ENCODE peak calls at places on chromosomes 11 and 22, in four cellular contexts. R, E, O and V are unnamed samples.

GRCh38 chr22:50523458-50523805 is 2.0 kb downstream of the SCO2 start:
- DNase-seq in E (no peak), O (no peak), R (no peak), V (no peak)

GRCh38 chr11:95849087-95849825 is 59.0 kb downstream of the CEP57 start:
- DNase-seq in R (peak), O (peak), E (peak), V (peak)

GRCh38 chr11:114132427-114132826 is 72.9 kb downstream of the ZBTB16 start:
- DNase-seq in R (no peak), O (no peak), E (no peak), V (no peak)

GRCh38 chr11:8917157-8917820 is 6.3 kb downstream of the AKIP1 start:
- DNase-seq in E (no peak), R (no peak), O (peak), V (peak)

GRCh38 chr11:70203749-70204465 is 811 bp downstream of the FADD start:
- DNase-seq in E (peak), R (peak), O (peak), V (peak)

GRCh38 chr11:42974510-42974909 is 337.3 kb upstream of the API5 start:
- DNase-seq in R (no peak), O (no peak), E (no peak), V (no peak)

GRCh38 chr11:32752001-32752400 is 42.5 kb downstream of the CCDC73 start:
- DNase-seq in R (no peak), E (no peak), O (no peak), V (no peak)

GRCh38 chr22:37636186-37636948 is 3.1 kb upstream of the SH3BP1 start:
- DNase-seq in E (no peak), O (no peak), R (no peak), V (peak)

GRCh38 chr11:46327829-46328228 is 19.4 kb upstream of the DGKZ start:
- DNase-seq in O (no peak), R (no peak), E (no peak), V (no peak)

GRCh38 chr11:2770556-2771301 is 70.9 kb upstream of the KCNQ1OT1 start:
- DNase-seq in E (no peak), O (no peak), R (no peak), V (no peak)

GRCh38 chr11:44014968-44015623 is 32.7 kb upstream of the ACCSL start:
- DNase-seq in E (no peak), O (no peak), R (no peak), V (peak)

GRCh38 chr11:92628401-92629292 is 340.8 kb upstream of the MTNR1B start:
- DNase-seq in O (no peak), E (no peak), R (no peak), V (peak)

GRCh38 chr22:37848587-37849088 is 581 bp upstream of the EIF3L start:
- DNase-seq in E (peak), O (peak), R (no peak), V (peak)

GRCh38 chr11:40602866-40603578 is 856.4 kb downstream of the LRRC4C start:
- DNase-seq in E (no peak), O (no peak), R (no peak), V (no peak)

GRCh38 chr11:10405858-10406592 is 49.0 kb upstream of the AMPD3 start:
- DNase-seq in O (peak), E (peak), R (peak), V (peak)

GRCh38 chr11:101721270-101721669 is 137.5 kb upstream of the TRPC6 start:
- DNase-seq in R (no peak), E (no peak), O (no peak), V (peak)

GRCh38 chr11:133966147-133966546 is 9.4 kb upstream of the IGSF9B start:
- DNase-seq in O (no peak), R (no peak), E (no peak), V (no peak)

GRCh38 chr11:93225642-93226041 is 27.9 kb upstream of the SLC36A4 start:
- DNase-seq in E (peak), R (peak), O (no peak), V (peak)

GRCh38 chr22:20258584-20259335 is 9.4 kb downstream of the RTN4R start:
- DNase-seq in E (peak), O (no peak), R (no peak), V (no peak)

GRCh38 chr11:115391598-115391997 is 112.6 kb downstream of the CADM1 start:
- DNase-seq in O (no peak), R (no peak), E (no peak), V (peak)

GRCh38 chr11:33657757-33658156 is 42.9 kb downstream of the C11orf91 start:
- DNase-seq in R (no peak), E (no peak), O (no peak), V (no peak)

GRCh38 chr11:38594881-38595280 is 1996.8 kb upstream of the RAG2 start:
- DNase-seq in R (no peak), O (no peak), E (peak), V (no peak)

GRCh38 chr11:128711136-128711535 is 17.3 kb downstream of the FLI1 start:
- DNase-seq in O (no peak), E (no peak), R (no peak), V (peak)

GRCh38 chr22:32352681-32353080 is 5.0 kb upstream of the RFPL3 start:
- DNase-seq in E (no peak), R (no peak), O (no peak), V (no peak)

GRCh38 chr11:15258433-15259350 is 144.0 kb downstream of the INSC start:
- DNase-seq in R (peak), E (no peak), O (peak), V (peak)

GRCh38 chr11:78050964-78051831 is 12.5 kb upstream of the THRSP start:
- DNase-seq in E (peak), R (no peak), O (peak), V (peak)

GRCh38 chr11:134341805-134342571 is 10.2 kb downstream of the GLB1L2 start:
- DNase-seq in R (no peak), E (no peak), O (no peak), V (no peak)

GRCh38 chr11:116503216-116504160 is 269.3 kb downstream of the BUD13 start:
- DNase-seq in R (no peak), O (no peak), E (no peak), V (no peak)

GRCh38 chr11:96964661-96965060 is 574.8 kb downstream of the JRKL start:
- DNase-seq in R (no peak), E (no peak), O (peak), V (no peak)

GRCh38 chr22:36763576-36763975 is 12.3 kb downstream of the IFT27 start:
- DNase-seq in R (no peak), E (no peak), O (no peak), V (no peak)

GRCh38 chr11:102007567-102008437 is 39.4 kb upstream of the CFAP300 start:
- DNase-seq in O (peak), R (peak), E (peak), V (peak)

GRCh38 chr11:24163146-24163545 is 333.7 kb upstream of the LUZP2 start:
- DNase-seq in R (no peak), E (no peak), O (no peak), V (peak)

GRCh38 chr22:47781427-47782111 is 1019.1 kb downstream of the TBC1D22A start:
- DNase-seq in R (no peak), O (no peak), E (no peak), V (no peak)

GRCh38 chr22:48423481-48423901 is 1404.2 kb downstream of the BRD1 start:
- DNase-seq in O (no peak), E (no peak), R (no peak), V (no peak)

GRCh38 chr11:134266440-134266839 is 9.7 kb upstream of the GLB1L3 start:
- DNase-seq in E (no peak), O (no peak), R (no peak), V (no peak)

GRCh38 chr11:106156290-106156937 is 79.0 kb downstream of the AASDHPPT start:
- DNase-seq in R (peak), E (peak), O (peak), V (peak)

GRCh38 chr11:102177974-102178631 is 67.9 kb downstream of the YAP1 start:
- DNase-seq in O (peak), E (no peak), R (peak), V (peak)

GRCh38 chr11:35662061-35662648 is 420 bp upstream of the TRIM44 start:
- DNase-seq in O (peak), R (peak), E (no peak), V (no peak)

GRCh38 chr22:35839811-35840739 is 122.4 kb downstream of the APOL5 start:
- DNase-seq in E (peak), O (no peak), R (peak), V (peak)

GRCh38 chr11:131353761-131354160 is 16.7 kb upstream of the NTM start:
- DNase-seq in R (no peak), O (no peak), E (no peak), V (no peak)

GRCh38 chr11:76208438-76208828 is 2.1 kb upstream of the WNT11 start:
- DNase-seq in O (no peak), R (no peak), E (no peak), V (no peak)

GRCh38 chr11:76208829-76209670 is 2.7 kb upstream of the WNT11 start:
- DNase-seq in O (peak), R (peak), E (no peak), V (peak)

GRCh38 chr11:76210920-76211851 is 4.9 kb upstream of the WNT11 start:
- DNase-seq in R (no peak), E (no peak), O (no peak), V (no peak)

GRCh38 chr11:76209671-76209955 is 3.3 kb upstream of the WNT11 start:
- DNase-seq in E (no peak), R (no peak), O (no peak), V (no peak)

DNA sequence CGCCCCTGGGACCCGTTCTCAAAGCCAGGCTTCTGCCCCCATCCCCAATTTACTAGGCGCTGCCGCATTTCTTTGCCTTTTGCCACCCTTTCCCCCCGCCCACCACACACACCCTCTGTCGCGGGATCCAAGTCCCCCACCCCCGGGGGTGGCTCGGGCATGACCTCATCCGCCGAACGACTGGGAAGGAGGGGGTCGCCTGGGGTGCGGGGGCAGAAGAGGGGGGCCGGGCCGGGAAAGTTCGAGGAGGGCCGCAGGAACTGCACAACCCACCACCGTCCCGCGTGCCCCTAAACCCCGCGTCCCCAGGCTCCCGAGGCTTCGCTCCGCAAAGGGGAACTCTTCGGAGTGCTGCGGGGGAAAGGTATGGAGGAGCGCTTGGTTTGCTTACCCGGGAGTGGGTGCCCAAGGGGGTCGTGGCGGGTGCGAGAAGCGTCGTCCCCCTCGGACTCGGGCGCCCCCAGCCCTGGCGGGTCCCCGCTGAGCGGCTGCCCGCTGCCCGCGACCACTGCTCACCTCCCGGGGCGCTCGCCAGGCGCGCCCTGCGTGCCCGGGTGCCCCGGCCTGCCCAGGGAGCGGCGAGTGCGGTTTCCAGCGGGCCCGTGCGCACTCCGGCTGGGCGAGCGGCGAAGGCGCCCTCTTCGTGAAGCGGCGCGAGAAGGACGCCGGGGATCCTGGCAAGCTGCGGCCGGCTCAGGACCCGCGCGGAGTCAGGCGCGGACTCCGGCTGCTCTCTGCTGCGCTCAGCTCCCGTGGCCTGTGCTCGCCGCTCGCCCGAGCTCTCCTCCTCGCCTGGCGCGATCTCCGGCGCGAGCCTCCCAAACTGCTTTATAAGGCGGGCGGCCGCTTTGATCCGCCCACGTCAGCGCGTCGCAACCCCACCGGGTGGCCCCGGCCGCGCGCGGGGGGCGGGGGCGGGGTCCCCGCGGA is 3.9 kb upstream of the WNT11 start:
- DNase-seq in E (no peak), O (no peak), R (no peak), V (peak)
- TF ChIP-seq MAZ in E (no peak), O (peak), R (no peak), V (no peak)

DNA sequence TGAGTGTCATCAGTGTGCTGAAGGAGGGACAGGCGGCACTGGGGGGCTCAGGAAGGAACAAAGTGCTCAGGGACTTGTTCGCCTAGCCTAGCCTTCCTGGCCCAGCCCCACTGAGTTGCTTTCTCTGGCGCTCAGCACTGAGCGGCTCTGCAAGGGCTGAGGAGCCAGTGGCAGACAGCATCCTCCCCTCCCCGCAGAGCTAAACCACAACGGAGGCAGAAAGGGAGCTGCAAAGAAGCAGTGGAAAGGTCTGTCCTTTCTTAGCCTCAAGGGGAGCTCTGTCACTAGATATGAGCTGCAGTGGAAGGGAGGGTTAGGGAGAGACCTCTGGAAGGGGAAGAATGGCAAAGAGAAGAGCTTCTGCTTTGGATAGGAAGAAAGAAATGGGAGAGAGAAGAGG is 89.7 kb upstream of the PHOX2A start:
- DNase-seq in E (peak), R (no peak), O (no peak), V (no peak)
- TF ChIP-seq MAZ in E (no peak), R (no peak), O (no peak), V (no peak)

GRCh38 chr11:65423516-65424199 is 1.1 kb downstream of the NEAT1 start:
- DNase-seq in R (no peak), O (no peak), E (no peak), V (peak)

GRCh38 chr11:65422104-65422632 is 430 bp upstream of the NEAT1 start:
- DNase-seq in R (no peak), O (peak), E (peak), V (peak)

GRCh38 chr11:65424200-65425104 is 1.9 kb downstream of the NEAT1 start:
- DNase-seq in R (no peak), O (no peak), E (no peak), V (peak)

GRCh38 chr11:65421204-65422103 is 1.1 kb upstream of the NEAT1 start:
- DNase-seq in E (peak), R (peak), O (peak), V (peak)

DNA sequence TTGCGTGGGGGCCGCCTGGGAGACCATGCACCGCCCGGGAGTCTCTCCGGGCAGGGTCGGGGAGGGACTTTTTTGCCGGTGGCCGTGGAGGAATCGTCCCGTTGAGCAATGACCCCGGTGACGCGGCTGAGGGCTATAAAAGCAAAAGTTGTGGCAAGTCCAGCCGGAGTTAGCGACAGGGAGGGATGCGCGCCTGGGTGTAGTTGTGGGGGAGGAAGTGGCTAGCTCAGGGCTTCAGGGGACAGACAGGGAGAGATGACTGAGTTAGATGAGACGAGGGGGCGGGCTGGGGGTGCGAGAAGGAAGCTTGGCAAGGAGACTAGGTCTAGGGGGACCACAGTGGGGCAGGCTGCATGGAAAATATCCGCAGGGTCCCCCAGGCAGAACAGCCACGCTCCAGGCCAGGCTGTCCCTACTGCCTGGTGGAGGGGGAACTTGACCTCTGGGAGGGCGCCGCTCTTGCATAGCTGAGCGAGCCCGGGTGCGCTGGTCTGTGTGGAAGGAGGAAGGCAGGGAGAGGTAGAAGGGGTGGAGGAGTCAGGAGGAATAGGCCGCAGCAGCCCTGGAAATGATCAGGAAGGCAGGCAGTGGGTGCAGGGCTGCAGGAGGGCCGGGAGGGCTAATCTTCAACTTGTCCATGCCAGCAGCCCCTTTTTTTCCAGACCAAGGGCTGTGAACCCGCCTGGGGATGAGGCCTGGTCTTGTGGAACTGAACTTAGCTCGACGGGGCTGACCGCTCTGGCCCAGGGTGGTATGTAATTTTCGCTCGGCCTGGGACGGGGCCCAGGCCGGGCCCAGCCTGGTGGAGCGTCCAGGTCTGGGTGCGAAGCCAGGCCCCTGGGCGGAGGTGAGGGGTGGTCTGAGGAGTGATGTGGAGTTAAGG is at the start of gene NEAT1:
- DNase-seq in R (no peak), O (peak), E (peak), V (peak)
- TF ChIP-seq MAZ in R (peak), O (peak), E (peak), V (peak)

GRCh38 chr22:23384451-23384850 is 195.6 kb downstream of the IGLL1 start:
- DNase-seq in R (no peak), E (no peak), O (no peak), V (no peak)
- TF ChIP-seq MAZ in R (no peak), E (no peak), O (no peak), V (no peak)

DNA sequence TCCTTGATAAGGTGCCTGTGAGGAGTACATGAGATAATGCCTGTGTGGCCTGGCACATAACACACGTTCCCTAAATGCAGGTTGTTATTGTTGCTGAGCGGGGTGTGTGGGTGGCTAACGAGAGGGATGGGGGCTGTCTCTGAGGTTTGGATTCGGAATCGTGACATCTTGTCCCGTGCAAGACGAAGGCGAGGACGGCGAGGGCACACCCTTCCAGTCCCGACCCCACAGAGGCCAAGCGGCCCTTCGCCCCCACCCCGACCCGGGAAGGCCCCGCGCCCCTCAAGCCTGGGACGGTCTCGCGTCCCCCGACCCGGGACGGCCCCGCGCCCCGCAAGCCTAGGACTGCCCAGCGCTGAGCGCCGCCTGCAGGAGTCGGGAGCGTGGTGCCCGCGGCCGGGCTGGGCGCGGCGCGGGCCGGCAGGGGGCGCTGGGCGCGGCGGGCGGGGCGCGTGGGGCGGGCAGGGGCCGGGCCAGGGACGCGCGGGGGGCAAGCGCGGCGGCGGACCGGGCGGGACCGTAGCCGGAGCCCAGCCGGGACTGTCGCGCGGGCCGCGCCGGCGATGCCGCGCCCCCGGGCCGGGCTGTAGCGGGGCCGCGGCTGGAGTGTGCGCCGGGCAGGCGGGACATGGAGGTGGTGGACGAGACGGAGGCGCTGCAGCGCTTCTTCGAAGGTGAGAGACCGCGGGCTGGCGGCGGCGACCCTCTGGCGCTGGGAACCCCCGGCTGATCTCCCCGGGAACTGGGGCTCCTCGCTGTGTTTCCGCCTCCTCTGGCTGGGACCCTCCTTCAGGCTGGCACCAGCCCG is at the start of gene MYRF:
- DNase-seq in E (peak), R (peak), O (no peak), V (peak)
- TF ChIP-seq MAZ in E (peak), R (no peak), O (peak), V (peak)

GRCh38 chr11:88357323-88358039 is 19.9 kb upstream of the CTSC start:
- DNase-seq in O (no peak), R (no peak), E (peak), V (peak)
- TF ChIP-seq MAZ in O (no peak), R (no peak), E (no peak), V (no peak)

GRCh38 chr11:71209656-71210055 is 42.7 kb downstream of the SHANK2 start:
- DNase-seq in O (no peak), R (no peak), E (no peak), V (no peak)

GRCh38 chr11:71209181-71209580 is 43.2 kb downstream of the SHANK2 start:
- DNase-seq in O (no peak), E (no peak), R (no peak), V (no peak)

GRCh38 chr11:71212871-71213559 is 39.4 kb downstream of the SHANK2 start:
- DNase-seq in O (no peak), R (no peak), E (no peak), V (peak)

GRCh38 chr11:71211631-71212030 is 40.7 kb downstream of the SHANK2 start:
- DNase-seq in O (no peak), E (no peak), R (no peak), V (no peak)

GRCh38 chr11:71210861-71211260 is 41.5 kb downstream of the SHANK2 start:
- DNase-seq in O (no peak), E (no peak), R (no peak), V (no peak)
- TF ChIP-seq MAZ in O (no peak), E (no peak), R (no peak), V (no peak)

GRCh38 chr11:19018901-19019300 is 41.6 kb downstream of the MRGPRX2 start:
- DNase-seq in R (no peak), O (peak), E (no peak), V (no peak)

GRCh38 chr11:19013181-19013857 is 47.2 kb downstream of the MRGPRX2 start:
- DNase-seq in E (no peak), R (no peak), O (no peak), V (no peak)
- TF ChIP-seq MAZ in E (no peak), R (no peak), O (no peak), V (no peak)